ENCODE peak calls at places on chromosomes 2 and 18, in four cellular contexts. One of them, this sample, is unnamed.

GRCh38 chr2:97011977-97012569 is 25.7 kb upstream of the FAM178B start:
- DNase-seq in A549: peak
- DNase-seq in mucosa of descending colon: peak
- DNase-seq in fibroblast of the aortic adventitia: peak
- DNase-seq in this sample: peak

GRCh38 chr2:228747478-228747877 is 523.6 kb downstream of the PID1 start:
- DNase-seq in A549: no peak
- DNase-seq in mucosa of descending colon: no peak
- DNase-seq in fibroblast of the aortic adventitia: no peak
- DNase-seq in this sample: no peak

GRCh38 chr2:233563663-233564430 is 2.7 kb downstream of the USP40 start:
- DNase-seq in A549: no peak
- DNase-seq in mucosa of descending colon: no peak
- DNase-seq in fibroblast of the aortic adventitia: no peak
- DNase-seq in this sample: no peak

GRCh38 chr18:13582283-13582682 is 144.1 kb downstream of the FAM210A start:
- DNase-seq in mucosa of descending colon: no peak
- DNase-seq in A549: no peak
- DNase-seq in fibroblast of the aortic adventitia: no peak
- DNase-seq in this sample: no peak

GRCh38 chr2:10790228-10790973 is 22.2 kb downstream of the PDIA6 start:
- DNase-seq in fibroblast of the aortic adventitia: no peak
- DNase-seq in A549: no peak
- DNase-seq in mucosa of descending colon: peak
- DNase-seq in this sample: no peak

GRCh38 chr2:66433945-66434678 is 813 bp upstream of the MEIS1 start:
- DNase-seq in A549: peak
- DNase-seq in fibroblast of the aortic adventitia: peak
- DNase-seq in mucosa of descending colon: no peak
- DNase-seq in this sample: peak

GRCh38 chr2:47070920-47071824 is 83.9 kb downstream of the STPG4 start:
- DNase-seq in A549: peak
- DNase-seq in mucosa of descending colon: peak
- DNase-seq in fibroblast of the aortic adventitia: peak
- DNase-seq in this sample: peak

GRCh38 chr18:54109131-54109683 is 115.3 kb downstream of the MBD2 start:
- DNase-seq in A549: peak
- DNase-seq in mucosa of descending colon: no peak
- DNase-seq in fibroblast of the aortic adventitia: no peak
- DNase-seq in this sample: peak

GRCh38 chr2:46857871-46858696 is 57.5 kb downstream of the MCFD2 start:
- DNase-seq in mucosa of descending colon: no peak
- DNase-seq in fibroblast of the aortic adventitia: peak
- DNase-seq in A549: peak
- DNase-seq in this sample: peak

GRCh38 chr2:27808984-27809383 is 37.5 kb downstream of the MRPL33 start:
- DNase-seq in mucosa of descending colon: no peak
- DNase-seq in fibroblast of the aortic adventitia: no peak
- DNase-seq in A549: no peak
- DNase-seq in this sample: no peak

GRCh38 chr2:27811768-27812167 is 40.2 kb downstream of the MRPL33 start:
- DNase-seq in fibroblast of the aortic adventitia: no peak
- DNase-seq in mucosa of descending colon: no peak
- DNase-seq in A549: no peak
- DNase-seq in this sample: peak

GRCh38 chr2:27808418-27808817 is 36.9 kb downstream of the MRPL33 start:
- DNase-seq in mucosa of descending colon: no peak
- DNase-seq in fibroblast of the aortic adventitia: no peak
- DNase-seq in A549: no peak
- DNase-seq in this sample: no peak

GRCh38 chr2:27807476-27807875 is 36.0 kb downstream of the MRPL33 start:
- DNase-seq in mucosa of descending colon: peak
- DNase-seq in fibroblast of the aortic adventitia: peak
- DNase-seq in A549: peak
- DNase-seq in this sample: peak

GRCh38 chr2:27809761-27810241 is 38.3 kb downstream of the MRPL33 start:
- DNase-seq in A549: peak
- DNase-seq in fibroblast of the aortic adventitia: peak
- DNase-seq in mucosa of descending colon: no peak
- DNase-seq in this sample: peak
- H3K4me3 ChIP-seq in A549: no peak
- H3K4me3 ChIP-seq in fibroblast of the aortic adventitia: no peak
- H3K4me3 ChIP-seq in mucosa of descending colon: no peak
- H3K4me3 ChIP-seq in this sample: no peak

GRCh38 chr2:145680276-145680675 is 1160.4 kb upstream of the ZEB2 start:
- DNase-seq in A549: no peak
- DNase-seq in fibroblast of the aortic adventitia: no peak
- DNase-seq in mucosa of descending colon: no peak
- DNase-seq in this sample: no peak
- TF ChIP-seq CTCF in A549: no peak
- TF ChIP-seq CTCF in fibroblast of the aortic adventitia: no peak
- TF ChIP-seq CTCF in mucosa of descending colon: no peak
- TF ChIP-seq CTCF in this sample: no peak

DNA sequence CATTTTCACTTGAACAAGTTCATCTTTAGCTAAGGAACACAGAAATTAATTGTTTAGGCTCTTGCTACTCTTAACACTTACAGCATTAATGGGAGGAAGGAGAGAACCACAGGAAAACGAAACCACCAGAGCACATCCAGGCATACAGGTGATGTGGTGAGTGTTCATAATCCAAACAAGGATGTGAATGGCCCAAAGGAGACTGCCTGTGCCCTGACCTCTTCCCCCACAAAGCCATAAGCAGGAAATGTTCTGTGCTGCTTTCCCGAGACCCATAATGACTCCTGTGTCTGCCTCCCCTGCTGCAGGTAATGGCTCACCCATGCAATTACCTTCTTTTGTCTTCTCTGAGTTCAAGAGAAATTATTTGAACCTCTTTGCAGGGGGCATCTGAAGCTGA is 295.9 kb upstream of the LINC00305 start:
- DNase-seq in fibroblast of the aortic adventitia: no peak
- DNase-seq in A549: no peak
- DNase-seq in mucosa of descending colon: no peak
- DNase-seq in this sample: no peak
- H3K4me3 ChIP-seq in fibroblast of the aortic adventitia: no peak
- H3K4me3 ChIP-seq in A549: no peak
- H3K4me3 ChIP-seq in mucosa of descending colon: no peak
- H3K4me3 ChIP-seq in this sample: no peak

DNA sequence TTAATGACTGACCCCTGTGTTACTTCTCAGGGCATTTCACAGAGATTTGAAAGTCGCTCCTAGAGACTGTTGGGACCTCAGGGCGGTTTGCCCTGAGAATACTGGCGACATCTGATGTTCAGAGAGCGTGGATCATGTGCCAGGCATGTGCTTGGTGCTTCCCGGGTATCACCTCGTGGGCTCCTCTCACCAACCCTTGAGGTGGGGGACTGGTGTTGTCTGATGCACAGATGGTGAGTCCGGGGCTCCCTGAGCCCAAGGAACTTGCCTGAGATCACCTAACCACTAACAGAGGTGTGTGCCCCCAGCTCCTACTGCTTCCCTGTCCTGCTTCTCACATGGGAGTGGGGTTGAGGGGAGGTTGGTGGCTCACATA is 16.2 kb downstream of the ATOH8 start:
- DNase-seq in mucosa of descending colon: no peak
- DNase-seq in A549: no peak
- DNase-seq in fibroblast of the aortic adventitia: no peak
- DNase-seq in this sample: no peak
- TF ChIP-seq CTCF in mucosa of descending colon: no peak
- TF ChIP-seq CTCF in A549: no peak
- TF ChIP-seq CTCF in fibroblast of the aortic adventitia: no peak
- TF ChIP-seq CTCF in this sample: no peak

GRCh38 chr2:75772908-75773630 is 62.4 kb upstream of the GCFC2 start:
- DNase-seq in fibroblast of the aortic adventitia: no peak
- DNase-seq in mucosa of descending colon: no peak
- DNase-seq in A549: no peak
- DNase-seq in this sample: no peak
- H3K4me3 ChIP-seq in fibroblast of the aortic adventitia: no peak
- H3K4me3 ChIP-seq in mucosa of descending colon: no peak
- H3K4me3 ChIP-seq in A549: no peak
- H3K4me3 ChIP-seq in this sample: no peak

GRCh38 chr2:226603606-226604005 is 196.0 kb downstream of the IRS1 start:
- DNase-seq in A549: no peak
- DNase-seq in fibroblast of the aortic adventitia: no peak
- DNase-seq in mucosa of descending colon: no peak
- DNase-seq in this sample: no peak

GRCh38 chr2:226605642-226606041 is 194.0 kb downstream of the IRS1 start:
- DNase-seq in fibroblast of the aortic adventitia: no peak
- DNase-seq in A549: no peak
- DNase-seq in mucosa of descending colon: no peak
- DNase-seq in this sample: no peak

GRCh38 chr2:226601881-226602280 is 197.7 kb downstream of the IRS1 start:
- DNase-seq in mucosa of descending colon: no peak
- DNase-seq in A549: no peak
- DNase-seq in fibroblast of the aortic adventitia: peak
- DNase-seq in this sample: peak

GRCh38 chr2:226600184-226600583 is 199.4 kb downstream of the IRS1 start:
- DNase-seq in mucosa of descending colon: no peak
- DNase-seq in fibroblast of the aortic adventitia: no peak
- DNase-seq in A549: no peak
- DNase-seq in this sample: peak
- TF ChIP-seq CTCF in mucosa of descending colon: no peak
- TF ChIP-seq CTCF in fibroblast of the aortic adventitia: no peak
- TF ChIP-seq CTCF in A549: no peak
- TF ChIP-seq CTCF in this sample: peak

DNA sequence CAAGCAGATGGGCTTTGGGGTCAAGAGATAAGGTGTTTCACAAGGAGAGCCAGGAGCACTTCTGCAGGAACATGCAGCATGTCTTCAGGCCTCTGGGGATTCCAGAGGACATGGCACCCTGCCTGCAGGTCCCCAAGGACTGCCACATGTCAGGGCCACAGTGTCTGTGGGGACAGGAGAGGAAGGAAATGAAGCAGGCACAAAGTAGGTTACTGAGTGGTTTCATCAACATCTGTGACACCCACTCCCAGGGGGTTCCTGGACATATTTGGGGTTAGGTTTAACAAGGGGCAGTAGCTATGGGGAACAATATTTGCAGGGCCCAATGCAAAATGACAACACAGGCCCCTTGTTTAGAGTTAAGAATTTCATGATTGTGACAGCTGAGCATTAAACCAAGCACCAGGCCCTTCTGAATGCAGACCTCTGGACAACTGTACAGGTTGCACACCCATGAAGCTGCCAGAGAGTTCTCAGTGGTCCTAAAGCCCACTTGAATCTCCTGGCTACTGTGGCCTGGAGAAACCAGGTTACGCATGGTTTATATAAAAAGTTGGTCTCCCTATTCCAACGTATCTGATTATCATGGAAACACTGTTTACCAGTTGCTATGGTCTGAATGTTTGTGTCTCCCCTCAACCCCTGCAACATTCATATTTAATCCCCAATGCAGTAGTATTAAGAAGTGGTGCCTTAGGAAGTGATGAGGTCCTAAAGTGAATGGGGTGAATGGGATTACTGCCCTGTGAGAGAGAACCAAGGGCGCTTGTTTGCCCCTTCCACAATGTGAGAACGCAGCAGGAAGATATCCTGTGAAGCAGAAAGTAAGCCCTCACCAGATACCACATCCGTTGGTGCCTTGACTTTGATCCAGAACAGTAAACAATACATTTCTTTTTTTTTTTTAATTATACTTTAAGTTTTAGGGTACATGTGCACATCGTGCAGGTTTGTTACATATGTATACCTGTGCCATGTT is 48.2 kb upstream of the ANXA4 start:
- DNase-seq in mucosa of descending colon: peak
- DNase-seq in A549: no peak
- DNase-seq in fibroblast of the aortic adventitia: no peak
- DNase-seq in this sample: peak
- H3K4me3 ChIP-seq in mucosa of descending colon: no peak
- H3K4me3 ChIP-seq in A549: no peak
- H3K4me3 ChIP-seq in fibroblast of the aortic adventitia: no peak
- H3K4me3 ChIP-seq in this sample: no peak

GRCh38 chr2:157751462-157752058 is 122.9 kb upstream of the ACVR1C start:
- DNase-seq in mucosa of descending colon: peak
- DNase-seq in A549: peak
- DNase-seq in fibroblast of the aortic adventitia: peak
- DNase-seq in this sample: peak
- TF ChIP-seq CTCF in mucosa of descending colon: no peak
- TF ChIP-seq CTCF in A549: no peak
- TF ChIP-seq CTCF in fibroblast of the aortic adventitia: no peak
- TF ChIP-seq CTCF in this sample: peak